ENCODE peak calls at places on chromosomes 4 and X, in seven cellular contexts. E, H, L, S, J, F and Y are unnamed samples. For H3K36me3 and H3K4me1, the result is how much of the 10 kb centered on the place peaks cover.

GRCh38 chr4:5789141-5789540 is 78.1 kb downstream of the EVC start:
- DNase-seq in E (no peak), S (no peak), J (no peak), F (no peak), H (no peak), L (no peak), Y (no peak)

GRCh38 chr4:56655209-56655626 is 25.9 kb downstream of the HOPX start:
- DNase-seq in S (peak), J (no peak), L (peak), H (no peak), F (no peak), E (no peak), Y (peak)

GRCh38 chrX:13428055-13428786 is 108.4 kb upstream of the ATXN3L start:
- DNase-seq in J (no peak), F (no peak), L (no peak), S (peak), E (no peak), H (no peak), Y (peak)

GRCh38 chr4:170979736-170980135 is 833.5 kb upstream of the GALNTL6 start:
- DNase-seq in S (no peak), F (no peak), L (no peak), E (no peak), J (no peak), H (no peak), Y (peak)

GRCh38 chr4:82480786-82481317 is 50.5 kb downstream of the ENOPH1 start:
- DNase-seq in L (no peak), J (no peak), F (no peak), H (no peak), E (no peak), S (no peak), Y (no peak)

GRCh38 chr4:8516061-8516573 is 64.1 kb upstream of the GPR78 start:
- DNase-seq in J (no peak), F (no peak), L (peak), H (no peak), S (no peak), E (no peak), Y (no peak)

GRCh38 chr4:1900087-1900433 is 28.9 kb downstream of the NSD2 start:
- DNase-seq in E (no peak), J (no peak), F (no peak), S (no peak), L (no peak), H (no peak), Y (no peak)

GRCh38 chrX:23392195-23392594 is 57.5 kb downstream of the PTCHD1 start:
- DNase-seq in H (no peak), S (no peak), J (no peak), E (no peak), F (no peak), L (no peak), Y (no peak)

GRCh38 chr4:109560687-109561452 is 824 bp downstream of the MCUB start:
- DNase-seq in F (peak), L (peak), J (peak), E (peak), S (peak), H (no peak), Y (peak)

GRCh38 chr4:52870225-52870624 is 8.1 kb downstream of the RASL11B start:
- DNase-seq in H (peak), F (no peak), J (no peak), L (no peak), E (no peak), S (no peak), Y (no peak)

GRCh38 chr4:67861513-67861912 is 22.3 kb downstream of the TMPRSS11D start:
- DNase-seq in S (no peak), F (no peak), E (no peak), H (no peak), J (no peak), L (no peak), Y (no peak)

GRCh38 chrX:10101269-10101668 is 55.5 kb upstream of the CLCN4 start:
- DNase-seq in H (no peak), E (peak), S (no peak), J (no peak), F (no peak), L (no peak), Y (no peak)

GRCh38 chrX:133575501-133575900 is 160.2 kb upstream of the GPC4 start:
- DNase-seq in H (no peak), S (no peak), F (no peak), J (no peak), E (no peak), L (no peak), Y (no peak)

GRCh38 chr4:147334478-147334877 is 146.4 kb upstream of the EDNRA start:
- DNase-seq in E (no peak), H (no peak), S (no peak), L (no peak), J (no peak), F (no peak), Y (peak)

GRCh38 chr4:140018931-140019618 is 134.9 kb downstream of the MAML3 start:
- DNase-seq in J (no peak), S (no peak), H (no peak), F (no peak), L (no peak), E (no peak), Y (no peak)

GRCh38 chr4:164138521-164138920 is 615.4 kb upstream of the SMIM31 start:
- DNase-seq in F (no peak), J (no peak), E (no peak), L (no peak), S (no peak), H (no peak), Y (no peak)

GRCh38 chr4:56149601-56150000 is 200.9 kb downstream of the CEP135 start:
- DNase-seq in H (no peak), E (no peak), L (no peak), F (no peak), J (no peak), S (no peak), Y (peak)

GRCh38 chr4:87326460-87326859 is 3.8 kb upstream of the HSD17B13 start:
- DNase-seq in J (no peak), L (no peak), E (no peak), H (no peak), S (no peak), F (no peak), Y (no peak)

GRCh38 chr4:20248155-20248558 is 3.5 kb upstream of the SLIT2 start:
- DNase-seq in J (no peak), S (peak), E (no peak), L (no peak), H (no peak), F (peak), Y (peak)

GRCh38 chr4:129218355-129218754 is 122.4 kb downstream of the C4orf33 start:
- DNase-seq in H (no peak), E (peak), S (peak), F (peak), J (no peak), L (no peak), Y (peak)

GRCh38 chr4:140012688-140013087 is 141.3 kb downstream of the MAML3 start:
- DNase-seq in L (no peak), J (peak), F (peak), H (peak), E (peak), S (peak), Y (peak)

GRCh38 chrX:14533867-14534266 is 4.5 kb downstream of the GLRA2 start:
- DNase-seq in F (no peak), J (no peak), H (no peak), S (no peak), E (no peak), L (no peak), Y (no peak)

GRCh38 chrX:53050841-53051240 is 2.3 kb downstream of the GPR173 start:
- DNase-seq in L (no peak), E (no peak), S (no peak), H (no peak), F (no peak), J (no peak), Y (no peak)

GRCh38 chr4:56976283-56976877 is 1.0 kb downstream of the NOA1 start:
- DNase-seq in S (no peak), E (peak), F (peak), H (no peak), J (no peak), L (no peak), Y (peak)

GRCh38 chr4:48022192-48022799 is 5.7 kb downstream of the NIPAL1 start:
- DNase-seq in S (no peak), J (no peak), F (no peak), E (peak), L (no peak), H (no peak), Y (peak)

GRCh38 chrX:148784859-148785655 is 284.6 kb downstream of the AFF2 start:
- DNase-seq in S (peak), L (no peak), J (no peak), H (no peak), E (no peak), F (peak), Y (no peak)

GRCh38 chr4:104915373-104915772 is 231.3 kb upstream of the TET2 start:
- DNase-seq in F (no peak), S (no peak), J (no peak), E (no peak), H (no peak), L (no peak), Y (no peak)

GRCh38 chrX:151458824-151459223 is 61.8 kb downstream of the VMA21 start:
- DNase-seq in L (no peak), F (no peak), E (no peak), S (no peak), J (no peak), H (no peak), Y (no peak)

GRCh38 chr4:24433515-24434192 is 150.7 kb downstream of the DHX15 start:
- DNase-seq in E (no peak), L (no peak), F (no peak), S (no peak), H (no peak), J (no peak), Y (no peak)

GRCh38 chr4:20687894-20688293 is 12.4 kb upstream of the PACRGL start:
- DNase-seq in L (no peak), H (no peak), J (no peak), E (no peak), F (no peak), S (no peak), Y (peak)

GRCh38 chr4:139247241-139247640 is 32.8 kb downstream of the MGARP start:
- DNase-seq in S (no peak), H (no peak), J (no peak), E (no peak), F (no peak), L (no peak), Y (no peak)

GRCh38 chr4:173076903-173077629 is 91.5 kb upstream of the GALNT7 start:
- DNase-seq in F (no peak), L (no peak), E (no peak), J (no peak), S (no peak), H (no peak), Y (no peak)

GRCh38 chrX:41445781-41446358 is 1.3 kb upstream of the NYX start:
- DNase-seq in J (no peak), S (no peak), H (no peak), F (no peak), L (no peak), E (no peak), Y (no peak)

GRCh38 chr4:3250956-3251690 is 2.2 kb downstream of the MSANTD1 start:
- DNase-seq in H (peak), E (no peak), J (no peak), S (no peak), F (no peak), L (peak), Y (no peak)

GRCh38 chrX:126557151-126557550 is 4.5 kb upstream of the DCAF12L1 start:
- DNase-seq in S (no peak), F (no peak), H (no peak), E (no peak), L (no peak), J (no peak), Y (no peak)

GRCh38 chr4:29213020-29213419 is 1507.1 kb upstream of the PCDH7 start:
- DNase-seq in E (no peak), F (no peak), H (no peak), J (no peak), S (no peak), L (no peak), Y (no peak)

GRCh38 chr4:147689062-147689461 is 5.1 kb upstream of the PRMT9 start:
- DNase-seq in S (no peak), J (no peak), L (no peak), H (no peak), F (no peak), E (no peak), Y (no peak)

GRCh38 chr4:13590766-13591165 is 36.8 kb downstream of the BOD1L1 start:
- DNase-seq in L (no peak), F (no peak), H (no peak), E (no peak), S (no peak), J (no peak), Y (no peak)
- H3K36me3 ChIP-seq in L (half or more), F (under half), H (half or more), E (under half), S (under half), J (half or more), Y (half or more)

DNA sequence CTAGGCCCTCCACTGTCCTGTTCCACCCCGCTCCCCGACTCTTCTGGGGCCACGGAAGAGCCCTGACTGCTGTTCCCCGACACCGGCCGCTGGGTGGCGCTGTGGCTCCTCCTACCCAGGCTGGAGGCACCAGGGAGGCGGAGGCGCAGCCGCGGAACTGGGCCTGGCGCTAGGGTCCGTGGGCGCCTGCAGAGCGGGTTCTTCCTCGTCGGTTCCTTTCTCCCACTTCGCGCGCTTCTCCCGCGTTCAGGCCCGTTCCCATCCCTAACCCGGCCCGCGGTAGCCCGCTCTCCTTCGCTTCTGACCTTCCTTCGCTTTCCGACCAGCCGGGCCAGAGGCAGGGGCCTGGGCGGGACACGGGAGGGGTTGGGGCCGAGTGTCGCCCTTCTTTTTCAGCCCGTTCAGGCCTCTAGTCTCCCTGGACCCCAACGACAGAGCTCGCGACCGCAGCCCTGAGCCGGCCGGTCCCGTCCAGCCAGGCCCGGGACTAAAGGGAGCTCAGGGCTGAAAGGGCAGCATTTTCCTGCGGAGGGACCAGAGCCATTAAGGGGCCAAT is 34.3 kb downstream of the NALF2 start:
- DNase-seq in S (peak), F (peak), E (peak), L (no peak), J (peak), H (peak), Y (peak)
- H3K4me3 ChIP-seq in S (peak), F (no peak), E (peak), L (no peak), J (no peak), H (peak), Y (peak)

GRCh38 chr4:156388826-156389225 is 435.2 kb upstream of the CTSO start:
- DNase-seq in S (no peak), F (no peak), J (no peak), L (no peak), E (no peak), H (no peak), Y (peak)

GRCh38 chr4:156396534-156396933 is 442.9 kb upstream of the CTSO start:
- DNase-seq in E (no peak), H (no peak), F (no peak), J (no peak), L (no peak), S (no peak), Y (no peak)

GRCh38 chr4:156391297-156391653 is 437.6 kb upstream of the CTSO start:
- DNase-seq in S (no peak), H (no peak), E (no peak), F (no peak), L (no peak), J (no peak), Y (no peak)

GRCh38 chr4:156390599-156391296 is 437.1 kb upstream of the CTSO start:
- DNase-seq in L (no peak), F (no peak), S (no peak), E (no peak), J (no peak), H (no peak), Y (peak)
- H3K4me1 ChIP-seq in L (under half), F (under half), S (under half), E (under half), J (under half), H (under half), Y (under half)

DNA sequence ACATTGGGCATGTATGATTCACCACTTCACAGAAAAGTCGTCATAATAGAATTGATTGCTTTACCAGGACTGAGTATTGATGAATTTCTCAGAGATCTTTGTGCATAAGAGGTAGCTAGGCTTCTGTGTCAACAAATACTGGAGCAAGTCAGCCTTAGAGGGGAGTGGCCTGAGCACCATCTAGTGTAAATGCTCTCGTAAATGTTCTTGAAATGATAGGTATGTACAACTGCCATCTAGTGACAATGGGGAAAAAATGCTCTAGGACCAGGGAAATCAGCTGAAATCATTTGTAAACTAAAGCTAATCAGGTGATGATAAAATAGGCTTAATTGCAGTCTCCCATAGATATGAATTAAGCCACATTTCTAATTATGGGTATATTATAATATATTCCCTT is 309.4 kb upstream of the FMR1 start:
- DNase-seq in H (no peak), L (no peak), F (peak), J (no peak), E (no peak), S (peak), Y (no peak)
- H3K36me3 ChIP-seq in H (under half), L (under half), F (under half), J (under half), E (under half), S (under half), Y (under half)

GRCh38 chr4:40908702-40909362 is 159.1 kb downstream of the NSUN7 start:
- DNase-seq in F (peak), H (peak), J (peak), E (peak), L (peak), S (peak), Y (peak)
- H3K4me3 ChIP-seq in F (no peak), H (no peak), J (no peak), E (peak), L (no peak), S (no peak), Y (no peak)